ENCODE peak calls at places on chromosomes 16 and 17, in four cellular contexts. D is IMR-90, R is fibroblast of the aortic adventitia, H is astrocyte. A is an unnamed sample.

GRCh38 chr17:29051194-29051593 is 8.3 kb downstream of the PIPOX start:
- DNase-seq in D (no peak), R (no peak), H (no peak), A (no peak)

GRCh38 chr16:1093284-1094123 is 2.5 kb downstream of the C1QTNF8 start:
- DNase-seq in D (no peak), R (no peak), H (no peak), A (no peak)

GRCh38 chr17:6084226-6085161 is 14.3 kb downstream of the WSCD1 start:
- DNase-seq in D (no peak), R (no peak), H (no peak), A (no peak)

GRCh38 chr16:58264961-58265479 is 29.8 kb downstream of the PRSS54 start:
- DNase-seq in D (peak), R (peak), H (peak), A (peak)

GRCh38 chr17:2042355-2042929 is 620 bp downstream of the OVCA2 start:
- DNase-seq in D (no peak), R (peak), H (no peak), A (no peak)

GRCh38 chr16:56800355-56800754 is 64.7 kb upstream of the SLC12A3 start:
- DNase-seq in D (no peak), R (no peak), H (no peak), A (peak)

GRCh38 chr16:56421313-56421712 is 4.0 kb downstream of the AMFR start:
- DNase-seq in D (no peak), R (no peak), H (no peak), A (no peak)

GRCh38 chr16:2816751-2817495 is at the start of gene PRSS21:
- DNase-seq in D (no peak), R (no peak), H (no peak), A (no peak)

GRCh38 chr17:45135192-45135977 is at the start of gene ACBD4:
- DNase-seq in D (peak), R (peak), H (peak), A (peak)

DNA sequence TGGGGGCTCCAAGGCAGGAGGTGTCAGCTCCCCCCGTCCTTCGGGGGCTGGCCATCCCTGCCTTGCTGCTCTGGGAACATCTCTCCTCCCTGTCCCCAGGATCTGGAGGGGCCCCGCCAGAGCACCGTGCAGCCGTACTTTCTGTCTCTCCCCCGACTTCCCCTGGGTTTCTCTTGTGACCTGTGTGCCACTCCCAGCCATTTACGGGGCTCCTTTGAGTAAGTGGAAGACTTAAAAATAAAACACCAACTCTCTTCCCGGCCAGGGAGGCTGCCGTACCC is 60.6 kb downstream of the BAIAP2 start:
- DNase-seq in D (no peak), R (no peak), H (no peak), A (no peak)
- H3K4me3 ChIP-seq in D (no peak), R (no peak), H (peak), A (no peak)

GRCh38 chr16:72666267-72666666 is 381.7 kb downstream of the ZFHX3 start:
- DNase-seq in D (peak), R (peak), H (no peak), A (peak)
- TF ChIP-seq CTCF in D (no peak), R (no peak), H (no peak), A (peak)

GRCh38 chr16:47371615-47372014 is 89.2 kb downstream of the ITFG1 start:
- DNase-seq in D (no peak), R (no peak), H (no peak), A (no peak)
- H3K4me3 ChIP-seq in D (no peak), R (no peak), H (no peak), A (no peak)

GRCh38 chr16:82396509-82396908 is 226.5 kb upstream of the MPHOSPH6 start:
- DNase-seq in D (no peak), R (no peak), H (no peak), A (no peak)
- TF ChIP-seq CTCF in D (no peak), R (no peak), H (no peak), A (no peak)

GRCh38 chr17:59333845-59334244 is 2.4 kb downstream of the YPEL2 start:
- DNase-seq in D (no peak), R (no peak), H (no peak), A (no peak)
- H3K4me3 ChIP-seq in D (no peak), R (no peak), H (no peak), A (no peak)

GRCh38 chr17:7502171-7502847 is 18.1 kb downstream of the POLR2A start:
- DNase-seq in D (no peak), R (no peak), H (no peak), A (no peak)
- TF ChIP-seq CTCF in D (no peak), R (no peak), H (no peak), A (no peak)

GRCh38 chr17:36847293-36847645 is 90.0 kb upstream of the LHX1 start:
- DNase-seq in D (no peak), R (no peak), H (no peak), A (no peak)
- H3K4me3 ChIP-seq in D (no peak), R (no peak), H (no peak), A (no peak)

A was measured in AG10803.